ENCODE peak calls at places on chromosomes 13 and 19, in six cellular contexts. L, R, Y, Z, F and O are unnamed samples.

GRCh38 chr13:113928701-113929627 is 44.9 kb downstream of the C13orf46 start:
- ATAC-seq in Y (no peak), Z (no peak), F (peak; percentile 33), L (no peak), R (peak; percentile 49), O (peak; percentile 84)

GRCh38 chr19:1767464-1767933 is 14.2 kb downstream of the ONECUT3 start:
- ATAC-seq in L (no peak), R (peak; percentile 68), Z (peak; percentile 90), F (peak; percentile 70), Y (peak; percentile 88), O (peak; percentile 44)

GRCh38 chr13:91133941-91134772 is 213.3 kb upstream of the MIR17HG start:
- ATAC-seq in F (peak; percentile 93), Z (peak; percentile 94), Y (peak; percentile 90), L (peak; percentile 89), R (no peak), O (no peak)

GRCh38 chr13:77832339-77833100 is 86.1 kb downstream of the EDNRB start:
- ATAC-seq in F (no peak), L (no peak), Z (no peak), Y (no peak), R (no peak), O (peak; percentile 49)

GRCh38 chr13:103354189-103354588 is 288.0 kb upstream of the SLC10A2 start:
- ATAC-seq in L (no peak), Z (no peak), F (no peak), Y (no peak), R (no peak), O (no peak)

GRCh38 chr19:50465986-50466771 is 10.1 kb upstream of the EMC10 start:
- ATAC-seq in Y (no peak), Z (peak; percentile 92), R (peak; percentile 84), F (peak; percentile 81), L (peak; percentile 41), O (no peak)

GRCh38 chr13:97319088-97319487 is 97.0 kb downstream of the MBNL2 start:
- ATAC-seq in Y (no peak), Z (peak; percentile 56), L (no peak), R (no peak), F (no peak), O (peak; percentile 71)

GRCh38 chr13:24223341-24224231 is 63.1 kb downstream of the SPATA13 start:
- ATAC-seq in R (no peak), L (no peak), Z (no peak), F (no peak), Y (peak; percentile 54), O (no peak)

GRCh38 chr13:59901191-59901590 is 262.5 kb downstream of the DIAPH3 start:
- ATAC-seq in Y (no peak), Z (no peak), F (no peak), R (no peak), L (no peak), O (no peak)

GRCh38 chr13:113836917-113837553 is 26.8 kb downstream of the GAS6 start:
- ATAC-seq in Z (peak; percentile 41), R (peak; percentile 35), L (peak; percentile 58), Y (peak; percentile 48), F (no peak), O (peak; percentile 72)

GRCh38 chr19:30172643-30173242 is 199.4 kb upstream of the ZNF536 start:
- ATAC-seq in F (no peak), Y (no peak), Z (no peak), R (no peak), L (peak; percentile 32), O (no peak)

GRCh38 chr19:19464339-19465098 is 50.8 kb downstream of the TSSK6 start:
- ATAC-seq in F (no peak), Y (no peak), L (no peak), R (no peak), Z (no peak), O (no peak)

GRCh38 chr13:46685006-46685730 is 111.8 kb downstream of the ESD start:
- ATAC-seq in L (no peak), Z (no peak), Y (no peak), F (peak; percentile 62), R (no peak), O (no peak)

GRCh38 chr19:45217193-45217956 is 27.8 kb downstream of the EXOC3L2 start:
- ATAC-seq in Z (no peak), L (no peak), R (no peak), Y (no peak), F (peak; percentile 28), O (no peak)

GRCh38 chr19:2014081-2014693 is 1.3 kb downstream of the BTBD2 start:
- ATAC-seq in L (no peak), F (no peak), Z (no peak), Y (no peak), R (no peak), O (no peak)

GRCh38 chr13:67351915-67352314 is 121.8 kb upstream of the PCDH9 start:
- ATAC-seq in F (no peak), Z (no peak), R (no peak), L (no peak), Y (no peak), O (no peak)

GRCh38 chr19:6022570-6023049 is 44.7 kb upstream of the RANBP3 start:
- ATAC-seq in Z (peak; percentile 47), R (no peak), L (peak; percentile 11), Y (peak; percentile 37), F (peak; percentile 18), O (peak; percentile 16)

GRCh38 chr19:2653717-2654584 is 48.5 kb downstream of the GNG7 start:
- ATAC-seq in L (no peak), Z (no peak), R (no peak), F (peak; percentile 11), Y (no peak), O (no peak)

GRCh38 chr13:31046711-31047279 is 114.3 kb downstream of the TEX26 start:
- ATAC-seq in Z (no peak), L (no peak), R (no peak), F (no peak), Y (no peak), O (no peak)

GRCh38 chr19:58519355-58520256 is at the start of gene ZBTB45:
- ATAC-seq in L (peak; percentile 85), F (peak; percentile 84), Y (peak; percentile 86), R (peak; percentile 95), Z (peak; percentile 87), O (peak; percentile 91)
- TF ChIP-seq EP300 in L (peak; percentile 41), F (peak; percentile 68), Y (peak; percentile 20), R (no peak), Z (peak; percentile 15), O (no peak)

GRCh38 chr13:43335669-43336068 is 312.3 kb downstream of the DNAJC15 start:
- ATAC-seq in Z (no peak), R (no peak), L (no peak), Y (no peak), F (no peak), O (peak; percentile 65)
- TF ChIP-seq EP300 in Z (no peak), R (no peak), L (no peak), Y (no peak), F (no peak), O (no peak)

DNA sequence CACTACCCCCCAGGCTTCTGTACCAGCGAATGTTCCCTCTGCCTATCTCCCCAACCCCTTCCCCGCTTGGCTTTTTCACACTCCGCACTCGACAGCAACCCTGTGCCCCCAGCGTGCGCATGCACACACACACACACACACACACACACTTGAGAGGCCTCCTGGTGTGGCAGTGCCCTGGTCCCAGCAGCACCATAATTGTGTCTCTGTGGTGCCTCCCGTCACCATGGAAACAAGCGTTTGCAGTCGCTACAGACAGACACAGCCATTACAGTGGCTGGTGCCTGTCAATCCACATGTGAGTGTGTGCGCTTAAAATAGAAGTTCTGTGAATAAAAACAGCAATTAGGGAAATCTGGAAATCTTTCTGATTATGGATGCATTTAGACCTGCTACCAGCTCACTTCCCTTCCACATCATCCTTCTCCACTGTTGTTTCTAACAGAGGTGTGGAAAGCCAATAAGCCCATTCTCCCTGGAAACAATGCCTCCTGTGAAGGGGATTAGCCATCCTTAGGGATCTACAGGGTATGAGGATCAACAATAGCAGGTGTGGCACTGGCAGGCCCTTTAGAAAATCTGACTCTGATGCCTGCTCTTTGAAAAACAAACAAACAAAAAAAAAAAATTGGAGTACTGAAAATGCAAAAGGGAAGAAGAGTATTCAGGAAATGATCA is 146.3 kb downstream of the DCLK1 start:
- ATAC-seq in Y (no peak), F (no peak), Z (no peak), L (no peak), R (no peak), O (no peak)
- TF ChIP-seq EP300 in Y (no peak), F (no peak), Z (no peak), L (no peak), R (no peak), O (no peak)

GRCh38 chr19:677601-678380 is 1.6 kb downstream of the FSTL3 start:
- ATAC-seq in Z (no peak), F (peak; percentile 3), Y (no peak), L (peak; percentile 2), R (no peak), O (no peak)

GRCh38 chr19:678791-679388 is 2.7 kb downstream of the FSTL3 start:
- ATAC-seq in Z (no peak), Y (no peak), R (no peak), L (no peak), F (no peak), O (no peak)

GRCh38 chr19:676007-676342 is 217 bp upstream of the FSTL3 start:
- ATAC-seq in Y (no peak), F (no peak), R (no peak), L (no peak), Z (no peak), O (peak; percentile 11)

GRCh38 chr19:676343-677105 is at the start of gene FSTL3:
- ATAC-seq in F (no peak), L (peak; percentile 9), Y (no peak), Z (no peak), R (no peak), O (no peak)

DNA sequence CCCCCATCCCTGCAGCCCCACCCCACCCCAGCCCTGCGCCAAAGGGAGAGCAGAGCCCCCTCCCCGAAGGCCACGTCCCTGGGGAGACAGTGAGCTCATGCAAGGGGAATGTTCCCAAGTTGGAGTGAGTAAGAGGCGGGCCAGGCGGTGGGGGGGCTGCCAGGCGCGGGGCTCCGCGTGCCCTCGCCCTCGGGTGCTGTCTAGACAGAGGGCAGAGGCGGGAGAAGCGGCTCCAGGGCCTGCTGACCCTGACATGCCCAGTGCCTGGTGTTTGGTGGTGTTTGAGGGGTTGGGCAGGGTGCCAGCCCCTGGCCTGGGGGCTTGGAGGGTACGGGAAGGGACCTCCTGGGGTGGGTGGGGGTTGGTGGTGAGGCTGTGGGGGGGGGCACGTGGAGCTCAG is 1.0 kb downstream of the FSTL3 start:
- ATAC-seq in L (peak; percentile 32), R (peak; percentile 24), Y (no peak), F (peak; percentile 1), Z (no peak), O (peak; percentile 20)
- TF ChIP-seq EP300 in L (peak; percentile 71), R (no peak), Y (no peak), F (no peak), Z (no peak), O (no peak)